ENCODE peak calls at places on chromosomes 16 and 17, in ten cellular contexts. One of them, this sample, is unnamed.

GRCh38 chr17:17781591-17782424 is 55.0 kb downstream of the SREBF1 start:
- DNase-seq in mammary epithelial cell: no peak
- DNase-seq in progenitor cell of endocrine pancreas: peak; percentile 36
- DNase-seq in GM06990: no peak
- DNase-seq in MCF 10A: peak; percentile 37
- DNase-seq in lung: peak; percentile 58
- DNase-seq in AG10803: peak; percentile 43
- DNase-seq in fibroblast of the aortic adventitia: peak; percentile 58
- DNase-seq in transverse colon: peak; percentile 65
- DNase-seq in omental fat pad: no peak
- DNase-seq in this sample: no peak

GRCh38 chr16:87254271-87254670 is 62.9 kb downstream of the C16orf95 start:
- DNase-seq in mammary epithelial cell: no peak
- DNase-seq in progenitor cell of endocrine pancreas: no peak
- DNase-seq in GM06990: no peak
- DNase-seq in MCF 10A: no peak
- DNase-seq in lung: no peak
- DNase-seq in AG10803: no peak
- DNase-seq in fibroblast of the aortic adventitia: no peak
- DNase-seq in transverse colon: no peak
- DNase-seq in omental fat pad: no peak
- DNase-seq in this sample: no peak

GRCh38 chr16:89534147-89534788 is 26.1 kb downstream of the SPG7 start:
- DNase-seq in mammary epithelial cell: no peak
- DNase-seq in progenitor cell of endocrine pancreas: no peak
- DNase-seq in GM06990: no peak
- DNase-seq in MCF 10A: peak; percentile 14
- DNase-seq in lung: peak; percentile 45
- DNase-seq in AG10803: peak; percentile 42
- DNase-seq in fibroblast of the aortic adventitia: no peak
- DNase-seq in transverse colon: peak; percentile 22
- DNase-seq in omental fat pad: no peak
- DNase-seq in this sample: no peak

GRCh38 chr17:37488009-37488604 is 1.6 kb upstream of the DUSP14 start:
- DNase-seq in mammary epithelial cell: peak; percentile 86
- DNase-seq in progenitor cell of endocrine pancreas: no peak
- DNase-seq in GM06990: no peak
- DNase-seq in MCF 10A: peak; percentile 88
- DNase-seq in lung: peak; percentile 45
- DNase-seq in AG10803: peak; percentile 98
- DNase-seq in fibroblast of the aortic adventitia: peak; percentile 94
- DNase-seq in transverse colon: no peak
- DNase-seq in omental fat pad: no peak
- DNase-seq in this sample: peak; percentile 44

GRCh38 chr16:11112723-11113348 is 143.2 kb downstream of the SOCS1 start:
- DNase-seq in mammary epithelial cell: peak; percentile 28
- DNase-seq in progenitor cell of endocrine pancreas: no peak
- DNase-seq in GM06990: no peak
- DNase-seq in MCF 10A: peak; percentile 42
- DNase-seq in lung: no peak
- DNase-seq in AG10803: no peak
- DNase-seq in fibroblast of the aortic adventitia: no peak
- DNase-seq in transverse colon: no peak
- DNase-seq in omental fat pad: no peak
- DNase-seq in this sample: no peak

GRCh38 chr17:4956493-4957061 is 5.7 kb downstream of the ENO3 start:
- DNase-seq in mammary epithelial cell: no peak
- DNase-seq in progenitor cell of endocrine pancreas: no peak
- DNase-seq in GM06990: no peak
- DNase-seq in MCF 10A: no peak
- DNase-seq in lung: no peak
- DNase-seq in AG10803: no peak
- DNase-seq in fibroblast of the aortic adventitia: no peak
- DNase-seq in transverse colon: no peak
- DNase-seq in omental fat pad: no peak
- DNase-seq in this sample: no peak

GRCh38 chr17:17088511-17089205 is 46.4 kb downstream of the MPRIP start:
- DNase-seq in mammary epithelial cell: no peak
- DNase-seq in progenitor cell of endocrine pancreas: no peak
- DNase-seq in GM06990: no peak
- DNase-seq in MCF 10A: peak; percentile 27
- DNase-seq in lung: no peak
- DNase-seq in AG10803: no peak
- DNase-seq in fibroblast of the aortic adventitia: no peak
- DNase-seq in transverse colon: peak; percentile 4
- DNase-seq in omental fat pad: no peak
- DNase-seq in this sample: no peak

GRCh38 chr16:49092704-49093103 is 188.9 kb downstream of the CBLN1 start:
- DNase-seq in mammary epithelial cell: peak; percentile 2
- DNase-seq in progenitor cell of endocrine pancreas: no peak
- DNase-seq in GM06990: no peak
- DNase-seq in MCF 10A: no peak
- DNase-seq in lung: no peak
- DNase-seq in AG10803: no peak
- DNase-seq in fibroblast of the aortic adventitia: no peak
- DNase-seq in transverse colon: no peak
- DNase-seq in omental fat pad: no peak
- DNase-seq in this sample: no peak

GRCh38 chr17:38451840-38452529 is 23.7 kb downstream of the ARHGAP23 start:
- DNase-seq in mammary epithelial cell: no peak
- DNase-seq in progenitor cell of endocrine pancreas: no peak
- DNase-seq in GM06990: no peak
- DNase-seq in MCF 10A: peak; percentile 83
- DNase-seq in lung: no peak
- DNase-seq in AG10803: peak; percentile 94
- DNase-seq in fibroblast of the aortic adventitia: peak; percentile 83
- DNase-seq in transverse colon: no peak
- DNase-seq in omental fat pad: no peak
- DNase-seq in this sample: no peak

GRCh38 chr17:4014148-4014927 is 50.1 kb upstream of the ATP2A3 start:
- DNase-seq in mammary epithelial cell: no peak
- DNase-seq in progenitor cell of endocrine pancreas: no peak
- DNase-seq in GM06990: no peak
- DNase-seq in MCF 10A: no peak
- DNase-seq in lung: no peak
- DNase-seq in AG10803: no peak
- DNase-seq in fibroblast of the aortic adventitia: no peak
- DNase-seq in transverse colon: no peak
- DNase-seq in omental fat pad: no peak
- DNase-seq in this sample: no peak

GRCh38 chr16:27171584-27171983 is 31.7 kb upstream of the KDM8 start:
- DNase-seq in mammary epithelial cell: no peak
- DNase-seq in progenitor cell of endocrine pancreas: no peak
- DNase-seq in GM06990: no peak
- DNase-seq in MCF 10A: no peak
- DNase-seq in lung: no peak
- DNase-seq in AG10803: no peak
- DNase-seq in fibroblast of the aortic adventitia: no peak
- DNase-seq in transverse colon: no peak
- DNase-seq in omental fat pad: no peak
- DNase-seq in this sample: no peak

GRCh38 chr16:27174798-27175197 is 28.5 kb upstream of the KDM8 start:
- DNase-seq in mammary epithelial cell: peak; percentile 70
- DNase-seq in progenitor cell of endocrine pancreas: no peak
- DNase-seq in GM06990: no peak
- DNase-seq in MCF 10A: peak; percentile 31
- DNase-seq in lung: no peak
- DNase-seq in AG10803: peak; percentile 52
- DNase-seq in fibroblast of the aortic adventitia: peak; percentile 45
- DNase-seq in transverse colon: no peak
- DNase-seq in omental fat pad: no peak
- DNase-seq in this sample: no peak

GRCh38 chr16:27168790-27169189 is 34.5 kb upstream of the KDM8 start:
- DNase-seq in mammary epithelial cell: no peak
- DNase-seq in progenitor cell of endocrine pancreas: no peak
- DNase-seq in GM06990: no peak
- DNase-seq in MCF 10A: no peak
- DNase-seq in lung: no peak
- DNase-seq in AG10803: no peak
- DNase-seq in fibroblast of the aortic adventitia: no peak
- DNase-seq in transverse colon: no peak
- DNase-seq in omental fat pad: no peak
- DNase-seq in this sample: no peak

GRCh38 chr16:27174007-27174406 is 29.3 kb upstream of the KDM8 start:
- DNase-seq in mammary epithelial cell: no peak
- DNase-seq in progenitor cell of endocrine pancreas: no peak
- DNase-seq in GM06990: peak; percentile 44
- DNase-seq in MCF 10A: no peak
- DNase-seq in lung: no peak
- DNase-seq in AG10803: no peak
- DNase-seq in fibroblast of the aortic adventitia: no peak
- DNase-seq in transverse colon: peak; percentile 27
- DNase-seq in omental fat pad: no peak
- DNase-seq in this sample: no peak

GRCh38 chr16:27169511-27170071 is 33.7 kb upstream of the KDM8 start:
- DNase-seq in mammary epithelial cell: peak; percentile 76
- DNase-seq in progenitor cell of endocrine pancreas: no peak
- DNase-seq in GM06990: no peak
- DNase-seq in MCF 10A: peak; percentile 23
- DNase-seq in lung: no peak
- DNase-seq in AG10803: peak; percentile 92
- DNase-seq in fibroblast of the aortic adventitia: peak; percentile 94
- DNase-seq in transverse colon: peak; percentile 28
- DNase-seq in omental fat pad: no peak
- DNase-seq in this sample: no peak
- TF ChIP-seq CTCF in mammary epithelial cell: peak; percentile 27
- TF ChIP-seq CTCF in progenitor cell of endocrine pancreas: peak; percentile 35
- TF ChIP-seq CTCF in GM06990: no peak
- TF ChIP-seq CTCF in MCF 10A: peak; percentile 12
- TF ChIP-seq CTCF in lung: no peak
- TF ChIP-seq CTCF in AG10803: peak; percentile 46
- TF ChIP-seq CTCF in fibroblast of the aortic adventitia: peak; percentile 31
- TF ChIP-seq CTCF in transverse colon: peak; percentile 23
- TF ChIP-seq CTCF in omental fat pad: no peak
- TF ChIP-seq CTCF in this sample: no peak

GRCh38 chr17:70808596-70808995 is 639.3 kb downstream of the KCNJ2 start:
- DNase-seq in mammary epithelial cell: peak; percentile 8
- DNase-seq in progenitor cell of endocrine pancreas: no peak
- DNase-seq in GM06990: no peak
- DNase-seq in MCF 10A: peak; percentile 16
- DNase-seq in lung: no peak
- DNase-seq in AG10803: no peak
- DNase-seq in fibroblast of the aortic adventitia: no peak
- DNase-seq in transverse colon: no peak
- DNase-seq in omental fat pad: no peak
- DNase-seq in this sample: no peak
- TF ChIP-seq CTCF in mammary epithelial cell: peak; percentile 63
- TF ChIP-seq CTCF in progenitor cell of endocrine pancreas: peak; percentile 32
- TF ChIP-seq CTCF in GM06990: no peak
- TF ChIP-seq CTCF in MCF 10A: peak; percentile 20
- TF ChIP-seq CTCF in lung: no peak
- TF ChIP-seq CTCF in AG10803: peak; percentile 29
- TF ChIP-seq CTCF in fibroblast of the aortic adventitia: no peak
- TF ChIP-seq CTCF in transverse colon: peak; percentile 11
- TF ChIP-seq CTCF in omental fat pad: no peak
- TF ChIP-seq CTCF in this sample: no peak

DNA sequence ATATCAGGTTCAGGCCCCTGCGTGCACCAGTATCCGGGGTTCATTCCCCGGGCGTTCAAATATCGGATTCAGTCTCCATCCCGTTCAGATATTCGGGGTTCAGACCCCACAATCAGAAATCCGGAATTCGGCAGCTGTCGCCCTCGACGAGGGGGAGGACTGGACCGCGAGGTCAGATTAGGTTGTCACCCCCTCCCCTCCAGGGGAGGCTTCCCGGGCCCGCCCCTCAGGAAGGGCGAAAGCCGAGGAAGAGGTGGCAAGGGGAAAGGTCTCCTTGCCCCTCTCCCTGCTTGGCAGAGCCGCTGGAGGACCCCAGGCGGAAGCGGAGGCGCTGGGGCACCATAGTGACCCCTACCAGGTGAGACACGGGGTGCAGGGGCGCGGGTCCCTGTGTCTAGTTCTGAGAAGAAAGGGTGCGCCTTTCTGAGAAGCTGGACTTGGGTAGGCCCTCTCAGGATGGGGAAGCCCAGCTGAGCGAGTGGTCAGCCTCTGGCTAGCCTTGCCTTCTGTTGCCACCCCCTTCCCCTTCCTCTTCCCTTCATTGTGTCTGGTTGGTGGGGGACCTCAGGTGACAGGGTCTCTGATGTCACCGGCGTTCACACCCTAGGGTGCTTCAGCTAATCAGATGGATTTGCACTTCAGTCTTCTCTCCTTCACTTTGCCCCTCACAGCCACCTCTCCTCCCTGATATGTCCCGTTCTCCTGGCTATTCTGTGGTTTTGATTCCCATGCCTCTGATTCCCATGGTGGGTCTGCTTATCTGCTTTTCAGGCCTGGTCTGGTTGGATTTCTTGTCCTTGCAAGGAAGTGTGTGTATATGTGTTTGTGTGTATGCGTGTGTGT is 844 bp downstream of the TAOK2 start:
- DNase-seq in mammary epithelial cell: no peak
- DNase-seq in progenitor cell of endocrine pancreas: no peak
- DNase-seq in GM06990: no peak
- DNase-seq in MCF 10A: no peak
- DNase-seq in lung: no peak
- DNase-seq in AG10803: no peak
- DNase-seq in fibroblast of the aortic adventitia: peak; percentile 16
- DNase-seq in transverse colon: peak; percentile 35
- DNase-seq in omental fat pad: no peak
- DNase-seq in this sample: no peak
- TF ChIP-seq CTCF in mammary epithelial cell: no peak
- TF ChIP-seq CTCF in progenitor cell of endocrine pancreas: no peak
- TF ChIP-seq CTCF in GM06990: no peak
- TF ChIP-seq CTCF in MCF 10A: no peak
- TF ChIP-seq CTCF in lung: no peak
- TF ChIP-seq CTCF in AG10803: no peak
- TF ChIP-seq CTCF in fibroblast of the aortic adventitia: no peak
- TF ChIP-seq CTCF in transverse colon: no peak
- TF ChIP-seq CTCF in omental fat pad: no peak
- TF ChIP-seq CTCF in this sample: no peak

GRCh38 chr17:45286286-45286685 is 24.4 kb upstream of the SPATA32 start:
- DNase-seq in mammary epithelial cell: no peak
- DNase-seq in progenitor cell of endocrine pancreas: no peak
- DNase-seq in GM06990: no peak
- DNase-seq in MCF 10A: no peak
- DNase-seq in lung: no peak
- DNase-seq in AG10803: no peak
- DNase-seq in fibroblast of the aortic adventitia: no peak
- DNase-seq in transverse colon: no peak
- DNase-seq in omental fat pad: no peak
- DNase-seq in this sample: no peak

GRCh38 chr17:45283711-45284110 is 21.8 kb upstream of the SPATA32 start:
- DNase-seq in mammary epithelial cell: no peak
- DNase-seq in progenitor cell of endocrine pancreas: no peak
- DNase-seq in GM06990: no peak
- DNase-seq in MCF 10A: no peak
- DNase-seq in lung: no peak
- DNase-seq in AG10803: no peak
- DNase-seq in fibroblast of the aortic adventitia: no peak
- DNase-seq in transverse colon: no peak
- DNase-seq in omental fat pad: no peak
- DNase-seq in this sample: no peak

GRCh38 chr17:45282683-45283644 is 21.1 kb upstream of the SPATA32 start:
- DNase-seq in mammary epithelial cell: no peak
- DNase-seq in progenitor cell of endocrine pancreas: no peak
- DNase-seq in GM06990: no peak
- DNase-seq in MCF 10A: no peak
- DNase-seq in lung: peak; percentile 64
- DNase-seq in AG10803: peak; percentile 42
- DNase-seq in fibroblast of the aortic adventitia: no peak
- DNase-seq in transverse colon: no peak
- DNase-seq in omental fat pad: no peak
- DNase-seq in this sample: no peak

GRCh38 chr17:45287526-45288264 is 25.8 kb upstream of the SPATA32 start:
- DNase-seq in mammary epithelial cell: no peak
- DNase-seq in progenitor cell of endocrine pancreas: no peak
- DNase-seq in GM06990: no peak
- DNase-seq in MCF 10A: no peak
- DNase-seq in lung: no peak
- DNase-seq in AG10803: peak; percentile 51
- DNase-seq in fibroblast of the aortic adventitia: no peak
- DNase-seq in transverse colon: no peak
- DNase-seq in omental fat pad: no peak
- DNase-seq in this sample: no peak

GRCh38 chr17:45284176-45285140 is 22.6 kb upstream of the SPATA32 start:
- DNase-seq in mammary epithelial cell: peak; percentile 93
- DNase-seq in progenitor cell of endocrine pancreas: no peak
- DNase-seq in GM06990: no peak
- DNase-seq in MCF 10A: no peak
- DNase-seq in lung: no peak
- DNase-seq in AG10803: no peak
- DNase-seq in fibroblast of the aortic adventitia: no peak
- DNase-seq in transverse colon: no peak
- DNase-seq in omental fat pad: no peak
- DNase-seq in this sample: no peak
- TF ChIP-seq CTCF in mammary epithelial cell: peak; percentile 47
- TF ChIP-seq CTCF in progenitor cell of endocrine pancreas: peak; percentile 19
- TF ChIP-seq CTCF in GM06990: peak; percentile 52
- TF ChIP-seq CTCF in MCF 10A: no peak
- TF ChIP-seq CTCF in lung: no peak
- TF ChIP-seq CTCF in AG10803: peak; percentile 21
- TF ChIP-seq CTCF in fibroblast of the aortic adventitia: peak; percentile 19
- TF ChIP-seq CTCF in transverse colon: peak; percentile 15
- TF ChIP-seq CTCF in omental fat pad: no peak
- TF ChIP-seq CTCF in this sample: peak; percentile 34

This sample was measured in GM13976.